ENCODE peak calls at places on chromosomes 6 and 20, in five cellular contexts. W, L, M, H and I are unnamed samples. For H3K4me1, the result is how much of the 10 kb centered on the place peaks cover.

GRCh38 chr6:169251822-169252804 is 1.5 kb downstream of the THBS2 start:
- DNase-seq in M (no peak), W (no peak), L (no peak), H (no peak), I (no peak)

GRCh38 chr6:31386977-31387376 is 16.4 kb upstream of the MICA start:
- DNase-seq in H (no peak), M (peak), L (no peak), W (no peak), I (no peak)

GRCh38 chr6:16450821-16451220 is 212.4 kb downstream of the GMPR start:
- DNase-seq in H (no peak), M (no peak), W (no peak), L (peak), I (no peak)

GRCh38 chr20:17699931-17700351 is at the start of gene BANF2:
- DNase-seq in L (peak), H (no peak), M (no peak), W (no peak), I (no peak)

GRCh38 chr6:23350752-23351453 is 775.1 kb upstream of the NRSN1 start:
- DNase-seq in M (no peak), H (no peak), L (peak), W (no peak), I (no peak)

GRCh38 chr6:138500867-138501446 is 1.7 kb upstream of the NHSL1 start:
- DNase-seq in H (no peak), L (no peak), M (no peak), W (no peak), I (no peak)

GRCh38 chr20:7708112-7708511 is 232.1 kb downstream of the HAO1 start:
- DNase-seq in L (no peak), M (no peak), H (no peak), W (no peak), I (no peak)

GRCh38 chr20:32830437-32830836 is 10.7 kb downstream of the MAPRE1 start:
- DNase-seq in H (peak), M (no peak), L (no peak), W (peak), I (peak)

GRCh38 chr6:18302561-18303439 is 38.5 kb upstream of the DEK start:
- DNase-seq in H (peak), W (peak), M (no peak), L (peak), I (no peak)

GRCh38 chr6:155171109-155171746 is 92.6 kb upstream of the CLDN20 start:
- DNase-seq in W (peak), H (peak), L (peak), M (no peak), I (peak)

GRCh38 chr6:95519228-95520037 is 57.9 kb upstream of the MANEA start:
- DNase-seq in M (no peak), L (no peak), W (no peak), H (no peak), I (no peak)

GRCh38 chr6:166001359-166001758 is 166.3 kb downstream of the TBXT start:
- DNase-seq in W (no peak), M (no peak), L (no peak), H (no peak), I (no peak)

GRCh38 chr6:87858440-87858839 is 156.4 kb upstream of the AKIRIN2 start:
- DNase-seq in H (no peak), L (no peak), M (no peak), W (no peak), I (no peak)

GRCh38 chr20:33415948-33416347 is 14.6 kb upstream of the CDK5RAP1 start:
- DNase-seq in L (peak), H (peak), M (peak), W (peak), I (no peak)

GRCh38 chr6:12602342-12602741 is 114.2 kb upstream of the PHACTR1 start:
- DNase-seq in M (no peak), H (no peak), L (peak), W (peak), I (no peak)

GRCh38 chr6:12595161-12595792 is 121.3 kb upstream of the PHACTR1 start:
- DNase-seq in M (no peak), L (no peak), H (no peak), W (no peak), I (peak)

GRCh38 chr6:12601881-12602280 is 114.7 kb upstream of the PHACTR1 start:
- DNase-seq in M (no peak), L (no peak), H (no peak), W (no peak), I (no peak)

GRCh38 chr6:12602951-12603710 is 113.4 kb upstream of the PHACTR1 start:
- DNase-seq in L (peak), H (peak), W (peak), M (no peak), I (no peak)

DNA sequence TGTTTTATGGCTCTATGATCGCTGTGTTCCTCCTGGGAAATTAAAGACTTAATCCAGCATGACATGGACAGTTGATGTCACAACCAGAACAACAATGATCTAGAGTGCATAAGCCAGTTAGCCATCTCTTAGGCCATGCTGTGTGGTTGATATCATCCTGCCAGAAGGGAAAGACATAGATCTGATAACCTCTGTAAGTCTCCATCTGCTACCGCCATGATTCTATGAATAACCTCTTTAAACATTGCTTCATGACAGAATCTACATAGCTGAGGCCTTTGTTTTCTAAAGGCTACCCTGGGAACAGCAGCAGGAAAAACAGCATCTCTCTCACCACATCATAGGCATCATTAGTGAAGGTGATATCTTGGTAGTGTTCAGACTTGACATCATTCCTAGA is 117.6 kb upstream of the PHACTR1 start:
- DNase-seq in M (no peak), H (no peak), W (no peak), L (no peak), I (no peak)
- H3K4me1 ChIP-seq in M (under half), H (under half), W (under half), L (under half), I (under half)

GRCh38 chr20:31704225-31705119 is 18.2 kb downstream of the BCL2L1 start:
- DNase-seq in M (peak), W (peak), L (peak), H (no peak), I (no peak)
- H3K4me1 ChIP-seq in M (under half), W (half or more), L (half or more), H (under half), I (half or more)

GRCh38 chr6:115870464-115870863 is 190.2 kb downstream of the FRK start:
- DNase-seq in W (no peak), L (no peak), M (no peak), H (no peak), I (no peak)

GRCh38 chr6:115873901-115874300 is 186.8 kb downstream of the FRK start:
- DNase-seq in W (no peak), L (no peak), H (no peak), M (no peak), I (no peak)
- H3K4me1 ChIP-seq in W (under half), L (under half), H (under half), M (under half), I (under half)

DNA sequence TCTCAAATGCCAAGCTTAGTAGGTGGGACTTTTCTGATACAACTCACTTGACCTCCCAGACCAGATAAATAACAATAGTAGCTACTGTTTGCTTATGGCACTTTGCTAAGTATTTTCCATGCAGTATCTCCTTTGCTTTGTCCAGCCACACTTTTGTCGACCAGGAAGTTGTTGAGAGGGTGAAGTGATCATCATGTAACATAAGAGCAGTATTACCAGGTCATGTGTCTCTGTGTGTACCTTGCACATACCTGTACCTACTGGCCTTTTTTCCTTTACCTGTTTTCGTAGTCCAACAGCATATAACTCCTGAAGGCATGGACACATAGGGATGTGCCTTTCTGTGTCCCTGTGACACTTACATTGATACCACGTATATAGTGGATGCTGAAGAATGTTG is 16.9 kb downstream of the EDN3 start:
- DNase-seq in H (no peak), L (no peak), M (no peak), W (no peak), I (no peak)
- H3K4me1 ChIP-seq in H (under half), L (under half), M (under half), W (under half), I (under half)

DNA sequence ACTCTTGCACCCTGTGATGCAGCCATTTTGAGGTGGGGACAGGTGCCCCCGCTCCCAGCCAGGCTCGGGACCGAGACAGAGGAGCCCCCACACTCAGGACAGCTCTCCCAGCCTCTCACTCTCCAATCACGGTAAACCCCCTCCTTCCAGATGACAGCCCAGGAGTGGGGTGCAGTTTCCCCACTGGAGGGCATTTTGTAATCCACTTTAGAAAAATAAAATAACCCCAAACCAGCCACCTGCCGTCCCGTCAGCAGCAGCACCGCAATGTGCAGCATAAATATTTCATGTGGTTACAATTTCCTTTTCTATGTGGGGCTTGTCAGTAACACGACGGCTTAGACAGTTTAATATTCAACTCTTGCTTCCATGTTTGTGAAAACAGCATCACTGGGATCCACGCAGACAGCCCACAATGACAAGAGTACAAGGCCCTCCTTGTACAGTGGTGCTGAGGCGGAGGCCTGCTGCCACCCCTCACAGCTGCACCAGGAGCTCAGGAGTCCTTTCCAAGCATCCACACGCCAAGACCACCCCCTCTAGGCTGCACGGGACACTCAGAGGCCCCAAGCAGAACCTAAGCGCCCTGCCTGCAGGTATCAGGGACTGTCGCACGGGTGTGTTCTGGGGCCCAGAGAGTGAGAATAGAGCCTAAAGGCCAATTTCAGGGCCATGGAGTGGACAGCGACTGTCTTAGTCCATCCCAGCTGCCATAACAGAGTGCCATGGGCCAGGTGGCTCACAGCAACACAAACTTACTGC is 116.7 kb downstream of the JPH2 start:
- DNase-seq in M (no peak), L (no peak), W (no peak), H (no peak), I (no peak)
- H3K4me1 ChIP-seq in M (under half), L (under half), W (under half), H (under half), I (under half)

GRCh38 chr20:62127799-62128198 is 5.5 kb downstream of the LSM14B start:
- DNase-seq in H (no peak), W (no peak), M (no peak), L (no peak), I (no peak)

GRCh38 chr20:62131560-62132320 is 9.5 kb downstream of the LSM14B start:
- DNase-seq in M (no peak), W (no peak), H (no peak), L (no peak), I (no peak)

GRCh38 chr20:62132421-62132820 is 10.1 kb downstream of the LSM14B start:
- DNase-seq in W (no peak), H (no peak), L (no peak), M (no peak), I (no peak)

GRCh38 chr20:62128499-62128898 is 6.2 kb downstream of the LSM14B start:
- DNase-seq in W (no peak), H (no peak), L (no peak), M (no peak), I (no peak)

GRCh38 chr20:62129731-62130531 is 7.7 kb downstream of the LSM14B start:
- DNase-seq in L (no peak), H (no peak), M (no peak), W (no peak), I (no peak)
- H3K4me1 ChIP-seq in L (under half), H (under half), M (under half), W (under half), I (under half)

GRCh38 chr6:36127462-36128016 is 2.8 kb upstream of the MAPK13 start:
- DNase-seq in H (peak), L (peak), M (peak), W (peak), I (no peak)
- H3K4me1 ChIP-seq in H (under half), L (under half), M (under half), W (under half), I (under half)

GRCh38 chr6:119445666-119446622 is 96.4 kb upstream of the MAN1A1 start:
- DNase-seq in L (peak), W (no peak), M (no peak), H (peak), I (no peak)

GRCh38 chr6:119443993-119444641 is 94.6 kb upstream of the MAN1A1 start:
- DNase-seq in L (no peak), W (no peak), M (no peak), H (peak), I (no peak)

GRCh38 chr6:119449253-119450156 is 99.9 kb upstream of the MAN1A1 start:
- DNase-seq in H (no peak), L (no peak), W (no peak), M (no peak), I (no peak)

GRCh38 chr6:119444642-119445557 is 95.3 kb upstream of the MAN1A1 start:
- DNase-seq in W (no peak), M (no peak), H (peak), L (no peak), I (no peak)

GRCh38 chr6:119446623-119447008 is 97.1 kb upstream of the MAN1A1 start:
- DNase-seq in M (no peak), L (peak), W (no peak), H (peak), I (peak)
- H3K4me1 ChIP-seq in M (under half), L (under half), W (under half), H (under half), I (under half)